ENCODE peak calls at places on chromosomes 2 and 18, in six cellular contexts. One of them, this sample, is unnamed.

GRCh38 chr2:239768031-239768800 is 256.9 kb downstream of the NDUFA10 start:
- DNase-seq in Caco-2: peak; percentile 11
- DNase-seq in adipocyte: no peak
- DNase-seq in right cardiac atrium: no peak
- DNase-seq in CD4-positive, CD25-positive, alpha-beta regulatory T cell: no peak
- DNase-seq in OCI-LY7: no peak
- DNase-seq in this sample: peak; percentile 53

GRCh38 chr2:189179607-189179979 is at the start of gene COL5A2:
- DNase-seq in Caco-2: peak; percentile 71
- DNase-seq in adipocyte: peak; percentile 95
- DNase-seq in right cardiac atrium: peak; percentile 17
- DNase-seq in CD4-positive, CD25-positive, alpha-beta regulatory T cell: no peak
- DNase-seq in OCI-LY7: no peak
- DNase-seq in this sample: no peak

GRCh38 chr2:37585982-37586621 is 85.3 kb downstream of the CDC42EP3 start:
- DNase-seq in Caco-2: no peak
- DNase-seq in adipocyte: peak; percentile 82
- DNase-seq in right cardiac atrium: peak; percentile 31
- DNase-seq in CD4-positive, CD25-positive, alpha-beta regulatory T cell: peak; percentile 89
- DNase-seq in OCI-LY7: no peak
- DNase-seq in this sample: no peak

GRCh38 chr2:94273242-94273641 is 598.0 kb upstream of the TEKT4 start:
- DNase-seq in Caco-2: no peak
- DNase-seq in adipocyte: no peak
- DNase-seq in right cardiac atrium: no peak
- DNase-seq in CD4-positive, CD25-positive, alpha-beta regulatory T cell: no peak
- DNase-seq in OCI-LY7: no peak
- DNase-seq in this sample: no peak

GRCh38 chr2:62430146-62430545 is 75.8 kb downstream of the TMEM17 start:
- DNase-seq in Caco-2: no peak
- DNase-seq in adipocyte: no peak
- DNase-seq in right cardiac atrium: no peak
- DNase-seq in CD4-positive, CD25-positive, alpha-beta regulatory T cell: no peak
- DNase-seq in OCI-LY7: no peak
- DNase-seq in this sample: no peak

GRCh38 chr2:9394816-9395215 is 28.5 kb downstream of the ITGB1BP1 start:
- DNase-seq in Caco-2: no peak
- DNase-seq in adipocyte: no peak
- DNase-seq in right cardiac atrium: no peak
- DNase-seq in CD4-positive, CD25-positive, alpha-beta regulatory T cell: no peak
- DNase-seq in OCI-LY7: no peak
- DNase-seq in this sample: peak; percentile 61

GRCh38 chr2:27655155-27655951 is 8.1 kb downstream of the SUPT7L start:
- DNase-seq in Caco-2: no peak
- DNase-seq in adipocyte: peak; percentile 41
- DNase-seq in right cardiac atrium: no peak
- DNase-seq in CD4-positive, CD25-positive, alpha-beta regulatory T cell: no peak
- DNase-seq in OCI-LY7: no peak
- DNase-seq in this sample: no peak

GRCh38 chr18:73793386-73793785 is 354.2 kb downstream of the FBXO15 start:
- DNase-seq in Caco-2: no peak
- DNase-seq in adipocyte: peak; percentile 69
- DNase-seq in right cardiac atrium: no peak
- DNase-seq in CD4-positive, CD25-positive, alpha-beta regulatory T cell: no peak
- DNase-seq in OCI-LY7: no peak
- DNase-seq in this sample: no peak

GRCh38 chr2:25920326-25920725 is 42.0 kb upstream of the ASXL2 start:
- DNase-seq in Caco-2: no peak
- DNase-seq in adipocyte: peak; percentile 86
- DNase-seq in right cardiac atrium: no peak
- DNase-seq in CD4-positive, CD25-positive, alpha-beta regulatory T cell: no peak
- DNase-seq in OCI-LY7: no peak
- DNase-seq in this sample: no peak

GRCh38 chr2:173716458-173717052 is 248.6 kb downstream of the SP3 start:
- DNase-seq in Caco-2: no peak
- DNase-seq in adipocyte: no peak
- DNase-seq in right cardiac atrium: no peak
- DNase-seq in CD4-positive, CD25-positive, alpha-beta regulatory T cell: no peak
- DNase-seq in OCI-LY7: no peak
- DNase-seq in this sample: no peak

GRCh38 chr2:7774481-7774880 is 857.3 kb downstream of the RNF144A start:
- DNase-seq in Caco-2: no peak
- DNase-seq in adipocyte: no peak
- DNase-seq in right cardiac atrium: no peak
- DNase-seq in CD4-positive, CD25-positive, alpha-beta regulatory T cell: no peak
- DNase-seq in OCI-LY7: no peak
- DNase-seq in this sample: no peak
- H3K4me3 ChIP-seq in Caco-2: no peak overlapping the region
- H3K4me3 ChIP-seq in adipocyte: no peak overlapping the region
- H3K4me3 ChIP-seq in right cardiac atrium: no peak overlapping the region
- H3K4me3 ChIP-seq in CD4-positive, CD25-positive, alpha-beta regulatory T cell: no peak overlapping the region
- H3K4me3 ChIP-seq in OCI-LY7: no peak overlapping the region
- H3K4me3 ChIP-seq in this sample: no peak overlapping the region

GRCh38 chr18:21505231-21505630 is 95.3 kb downstream of the ESCO1 start:
- DNase-seq in Caco-2: no peak
- DNase-seq in adipocyte: no peak
- DNase-seq in right cardiac atrium: no peak
- DNase-seq in CD4-positive, CD25-positive, alpha-beta regulatory T cell: no peak
- DNase-seq in OCI-LY7: no peak
- DNase-seq in this sample: no peak
- H3K4me3 ChIP-seq in Caco-2: no peak overlapping the region
- H3K4me3 ChIP-seq in adipocyte: no peak overlapping the region
- H3K4me3 ChIP-seq in right cardiac atrium: no peak overlapping the region
- H3K4me3 ChIP-seq in CD4-positive, CD25-positive, alpha-beta regulatory T cell: no peak overlapping the region
- H3K4me3 ChIP-seq in OCI-LY7: no peak overlapping the region
- H3K4me3 ChIP-seq in this sample: no peak overlapping the region

DNA sequence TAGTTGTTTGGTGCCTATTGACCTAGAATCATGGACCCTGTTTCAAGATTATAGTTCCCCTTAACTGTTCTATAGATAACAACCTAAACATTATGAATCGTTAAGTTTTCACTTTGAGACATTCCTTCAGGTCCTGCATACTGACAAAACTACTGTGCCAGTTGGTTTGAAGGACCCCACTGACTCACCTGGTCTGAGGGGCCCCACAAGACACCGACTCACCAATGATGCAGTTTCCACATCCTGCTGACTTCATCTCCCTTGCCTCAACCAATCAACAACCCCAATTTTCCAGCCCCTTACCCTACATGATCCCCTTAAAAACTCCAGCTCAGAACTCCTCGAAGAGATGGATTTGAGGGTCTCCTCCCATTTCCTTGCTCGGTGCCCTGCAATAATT is 89.6 kb upstream of the CCDC141 start:
- DNase-seq in Caco-2: no peak
- DNase-seq in adipocyte: no peak
- DNase-seq in right cardiac atrium: no peak
- DNase-seq in CD4-positive, CD25-positive, alpha-beta regulatory T cell: no peak
- DNase-seq in OCI-LY7: no peak
- DNase-seq in this sample: no peak
- H3K4me3 ChIP-seq in Caco-2: no peak overlapping the region
- H3K4me3 ChIP-seq in adipocyte: no peak overlapping the region
- H3K4me3 ChIP-seq in right cardiac atrium: no peak overlapping the region
- H3K4me3 ChIP-seq in CD4-positive, CD25-positive, alpha-beta regulatory T cell: no peak overlapping the region
- H3K4me3 ChIP-seq in OCI-LY7: no peak overlapping the region
- H3K4me3 ChIP-seq in this sample: no peak overlapping the region

GRCh38 chr2:144403940-144404339 is 116.0 kb downstream of the ZEB2 start:
- DNase-seq in Caco-2: peak; percentile 43
- DNase-seq in adipocyte: no peak
- DNase-seq in right cardiac atrium: peak; percentile 41
- DNase-seq in CD4-positive, CD25-positive, alpha-beta regulatory T cell: no peak
- DNase-seq in OCI-LY7: no peak
- DNase-seq in this sample: no peak

GRCh38 chr2:144405313-144405710 is 114.6 kb downstream of the ZEB2 start:
- DNase-seq in Caco-2: no peak
- DNase-seq in adipocyte: no peak
- DNase-seq in right cardiac atrium: no peak
- DNase-seq in CD4-positive, CD25-positive, alpha-beta regulatory T cell: no peak
- DNase-seq in OCI-LY7: no peak
- DNase-seq in this sample: no peak

GRCh38 chr2:144406111-144406788 is 113.7 kb downstream of the ZEB2 start:
- DNase-seq in Caco-2: no peak
- DNase-seq in adipocyte: no peak
- DNase-seq in right cardiac atrium: no peak
- DNase-seq in CD4-positive, CD25-positive, alpha-beta regulatory T cell: no peak
- DNase-seq in OCI-LY7: no peak
- DNase-seq in this sample: no peak

GRCh38 chr2:144402282-144402681 is 117.6 kb downstream of the ZEB2 start:
- DNase-seq in Caco-2: no peak
- DNase-seq in adipocyte: no peak
- DNase-seq in right cardiac atrium: peak; percentile 37
- DNase-seq in CD4-positive, CD25-positive, alpha-beta regulatory T cell: no peak
- DNase-seq in OCI-LY7: no peak
- DNase-seq in this sample: no peak

GRCh38 chr2:144404621-144405312 is 115.2 kb downstream of the ZEB2 start:
- DNase-seq in Caco-2: no peak
- DNase-seq in adipocyte: peak; percentile 18
- DNase-seq in right cardiac atrium: no peak
- DNase-seq in CD4-positive, CD25-positive, alpha-beta regulatory T cell: no peak
- DNase-seq in OCI-LY7: no peak
- DNase-seq in this sample: no peak
- H3K4me3 ChIP-seq in Caco-2: no peak overlapping the region
- H3K4me3 ChIP-seq in adipocyte: no peak overlapping the region
- H3K4me3 ChIP-seq in right cardiac atrium: no peak overlapping the region
- H3K4me3 ChIP-seq in CD4-positive, CD25-positive, alpha-beta regulatory T cell: no peak overlapping the region
- H3K4me3 ChIP-seq in OCI-LY7: no peak overlapping the region
- H3K4me3 ChIP-seq in this sample: no peak overlapping the region

GRCh38 chr18:58670561-58671121 is 624 bp upstream of the MALT1 start:
- DNase-seq in Caco-2: no peak
- DNase-seq in adipocyte: no peak
- DNase-seq in right cardiac atrium: no peak
- DNase-seq in CD4-positive, CD25-positive, alpha-beta regulatory T cell: no peak
- DNase-seq in OCI-LY7: no peak
- DNase-seq in this sample: peak; percentile 70
- H3K4me3 ChIP-seq in Caco-2: peak overlapping the region; percentile 47
- H3K4me3 ChIP-seq in adipocyte: peak overlapping the region; percentile 90
- H3K4me3 ChIP-seq in right cardiac atrium: peak overlapping the region; percentile 26
- H3K4me3 ChIP-seq in CD4-positive, CD25-positive, alpha-beta regulatory T cell: peak overlapping the region; percentile 78
- H3K4me3 ChIP-seq in OCI-LY7: peak overlapping the region; percentile 68
- H3K4me3 ChIP-seq in this sample: peak overlapping the region; percentile 62

DNA sequence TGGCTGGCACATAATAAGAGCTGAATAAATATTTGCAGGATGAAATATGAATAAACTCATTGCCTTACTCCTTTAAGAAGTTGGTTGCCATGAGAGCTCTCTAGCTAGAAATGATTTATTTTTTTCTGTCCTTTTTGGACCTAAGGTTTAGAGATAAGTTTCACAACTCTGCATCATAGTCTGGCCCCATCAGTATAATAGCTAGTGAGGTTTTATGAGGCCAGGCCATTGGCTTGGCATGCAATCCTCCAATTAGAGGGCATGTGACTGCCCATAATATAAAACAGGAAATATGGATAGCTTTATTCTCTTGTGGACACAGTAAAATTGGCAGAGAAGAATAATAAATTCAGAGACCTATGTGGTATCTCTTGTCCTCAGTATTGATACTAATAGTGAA is 26.2 kb upstream of the INSIG2 start:
- DNase-seq in Caco-2: no peak
- DNase-seq in adipocyte: peak; percentile 52
- DNase-seq in right cardiac atrium: no peak
- DNase-seq in CD4-positive, CD25-positive, alpha-beta regulatory T cell: no peak
- DNase-seq in OCI-LY7: no peak
- DNase-seq in this sample: no peak
- H3K4me3 ChIP-seq in Caco-2: no peak overlapping the region
- H3K4me3 ChIP-seq in adipocyte: peak overlapping the region; percentile 19
- H3K4me3 ChIP-seq in right cardiac atrium: no peak overlapping the region
- H3K4me3 ChIP-seq in CD4-positive, CD25-positive, alpha-beta regulatory T cell: no peak overlapping the region
- H3K4me3 ChIP-seq in OCI-LY7: no peak overlapping the region
- H3K4me3 ChIP-seq in this sample: no peak overlapping the region